ENCODE peak calls at places on chromosomes 5 and 9, in six cellular contexts. T is GM23338; I is NCI-H146; P is ureter; Z is H54; J is Jurkat, Clone E6-1. E is an unnamed sample.

GRCh38 chr5:52786937-52787599 is 648 bp upstream of the ITGA1 start:
- DNase-seq in J (no peak), P (no peak), I (peak; percentile 70), T (peak; percentile 56), Z (no peak), E (no peak)

GRCh38 chr5:488744-489688 is 35.2 kb downstream of the SLC9A3 start:
- DNase-seq in P (no peak), T (no peak), I (no peak), J (no peak), Z (no peak), E (no peak)

GRCh38 chr9:34653610-34654072 is 1.7 kb downstream of the IL11RA start:
- DNase-seq in P (no peak), I (no peak), Z (no peak), J (no peak), T (no peak), E (no peak)

GRCh38 chr9:122228906-122229837 is at the start of gene LHX6:
- DNase-seq in I (no peak), J (no peak), T (peak; percentile 32), P (no peak), Z (peak; percentile 88), E (no peak)

GRCh38 chr5:29005386-29005785 is 1967.0 kb upstream of the CDH9 start:
- DNase-seq in Z (no peak), P (no peak), T (peak; percentile 36), J (peak; percentile 5), I (peak; percentile 20), E (no peak)

GRCh38 chr9:132590318-132591182 is 8.1 kb downstream of the BARHL1 start:
- DNase-seq in J (no peak), P (no peak), I (no peak), T (peak; percentile 52), Z (no peak), E (no peak)

GRCh38 chr9:34592895-34593601 is 3.5 kb upstream of the CNTFR start:
- DNase-seq in I (peak; percentile 46), T (peak; percentile 74), Z (no peak), P (peak; percentile 82), J (no peak), E (peak; percentile 82)

GRCh38 chr5:14816374-14816998 is 55.1 kb downstream of the ANKH start:
- DNase-seq in Z (no peak), T (no peak), J (no peak), P (no peak), I (no peak), E (no peak)

GRCh38 chr9:72622186-72622585 is 100.8 kb downstream of the TMC1 start:
- DNase-seq in J (no peak), Z (no peak), I (no peak), P (no peak), T (no peak), E (no peak)

GRCh38 chr9:107387401-107387800 is 102.2 kb downstream of the KLF4 start:
- DNase-seq in P (no peak), J (no peak), I (no peak), T (no peak), Z (no peak), E (no peak)

GRCh38 chr5:149422429-149423286 is 43.6 kb upstream of the IL17B start:
- DNase-seq in J (no peak), P (no peak), Z (no peak), I (no peak), T (peak; percentile 64), E (peak; percentile 81)

GRCh38 chr9:20340161-20340861 is 282.0 kb downstream of the MLLT3 start:
- DNase-seq in Z (no peak), P (no peak), J (no peak), I (no peak), T (peak; percentile 71), E (no peak)

GRCh38 chr5:174490717-174491116 is 233.7 kb upstream of the MSX2 start:
- DNase-seq in J (no peak), Z (no peak), P (no peak), T (no peak), I (no peak), E (no peak)